ENCODE peak calls at places on chromosomes 3 and 15, in ten cellular contexts. N is prostate gland, M is stomach, X is tibial nerve, H is ovary, O is uterus, C is A549, V is sigmoid colon, R is adrenal gland, D is body of pancreas. B is an unnamed sample.
A peak's percentile ranks its signal among the peaks of the same experiment; 100 is the strongest.

GRCh38 chr3:184604039-184604955 is 42.7 kb downstream of the EPHB3 start:
- DNase-seq in X (no peak), M (no peak), O (no peak), V (peak; percentile 69), N (no peak), C (no peak), H (peak; percentile 75), D (peak; percentile 46), R (no peak), B (no peak)

GRCh38 chr3:171569571-171570132 is 109.4 kb upstream of the TNIK start:
- DNase-seq in D (no peak), V (no peak), X (no peak), M (no peak), O (no peak), R (no peak), N (no peak), H (no peak), C (peak; percentile 6), B (no peak)

GRCh38 chr3:126883241-126883640 is 99.7 kb upstream of the PLXNA1 start:
- DNase-seq in O (no peak), X (no peak), D (peak; percentile 18), V (no peak), R (peak; percentile 32), C (no peak), H (no peak), M (no peak), N (no peak), B (no peak)

GRCh38 chr15:72758195-72758594 is 25.4 kb downstream of the ADPGK start:
- DNase-seq in V (no peak), C (peak; percentile 19), M (no peak), O (no peak), N (no peak), R (no peak), X (no peak), D (no peak), H (no peak), B (no peak)

GRCh38 chr3:8186213-8186612 is 315.4 kb upstream of the LMCD1 start:
- DNase-seq in X (no peak), H (no peak), D (no peak), N (no peak), O (no peak), C (no peak), R (no peak), V (no peak), M (no peak), B (no peak)

GRCh38 chr3:139797724-139798343 is 120.1 kb upstream of the NMNAT3 start:
- DNase-seq in O (no peak), C (peak; percentile 5), H (peak; percentile 71), M (no peak), V (no peak), D (peak; percentile 47), X (peak; percentile 13), R (peak; percentile 37), N (no peak), B (peak; percentile 37)

GRCh38 chr3:149613988-149614387 is 43.8 kb downstream of the WWTR1 start:
- DNase-seq in V (no peak), N (no peak), D (no peak), R (no peak), X (no peak), C (no peak), O (no peak), H (no peak), M (no peak), B (no peak)

GRCh38 chr3:114496466-114496865 is 202.6 kb downstream of the TIGIT start:
- DNase-seq in X (no peak), O (no peak), D (no peak), M (no peak), H (no peak), V (no peak), N (no peak), R (no peak), C (no peak), B (no peak)

GRCh38 chr3:124915254-124915653 is 19.3 kb downstream of the MUC13 start:
- DNase-seq in O (no peak), D (no peak), M (no peak), H (no peak), X (no peak), C (no peak), R (no peak), N (no peak), V (no peak), B (no peak)

GRCh38 chr3:124276163-124276862 is 284.4 kb upstream of the ROPN1 start:
- DNase-seq in R (no peak), H (no peak), V (no peak), N (no peak), X (no peak), C (no peak), O (peak; percentile 43), M (no peak), D (no peak), B (no peak)

GRCh38 chr3:15495461-15496340 is 25.8 kb downstream of the COLQ start:
- DNase-seq in V (no peak), R (peak; percentile 69), M (no peak), H (no peak), D (no peak), N (no peak), C (no peak), O (no peak), X (no peak), B (no peak)

GRCh38 chr3:197398301-197398878 is 100.0 kb upstream of the DLG1 start:
- DNase-seq in V (no peak), O (no peak), C (no peak), X (no peak), D (no peak), M (no peak), H (no peak), N (no peak), R (no peak), B (no peak)

GRCh38 chr3:197397812-197398211 is 99.4 kb upstream of the DLG1 start:
- DNase-seq in V (no peak), X (no peak), O (no peak), N (no peak), R (no peak), D (no peak), M (no peak), H (no peak), C (no peak), B (no peak)

GRCh38 chr3:197393711-197394110 is 95.3 kb upstream of the DLG1 start:
- DNase-seq in C (no peak), H (no peak), X (no peak), N (no peak), O (no peak), V (no peak), R (no peak), M (no peak), D (no peak), B (no peak)

GRCh38 chr3:197392961-197393360 is 94.5 kb upstream of the DLG1 start:
- DNase-seq in D (no peak), R (no peak), V (no peak), C (no peak), X (no peak), H (no peak), O (no peak), N (no peak), M (no peak), B (no peak)

DNA sequence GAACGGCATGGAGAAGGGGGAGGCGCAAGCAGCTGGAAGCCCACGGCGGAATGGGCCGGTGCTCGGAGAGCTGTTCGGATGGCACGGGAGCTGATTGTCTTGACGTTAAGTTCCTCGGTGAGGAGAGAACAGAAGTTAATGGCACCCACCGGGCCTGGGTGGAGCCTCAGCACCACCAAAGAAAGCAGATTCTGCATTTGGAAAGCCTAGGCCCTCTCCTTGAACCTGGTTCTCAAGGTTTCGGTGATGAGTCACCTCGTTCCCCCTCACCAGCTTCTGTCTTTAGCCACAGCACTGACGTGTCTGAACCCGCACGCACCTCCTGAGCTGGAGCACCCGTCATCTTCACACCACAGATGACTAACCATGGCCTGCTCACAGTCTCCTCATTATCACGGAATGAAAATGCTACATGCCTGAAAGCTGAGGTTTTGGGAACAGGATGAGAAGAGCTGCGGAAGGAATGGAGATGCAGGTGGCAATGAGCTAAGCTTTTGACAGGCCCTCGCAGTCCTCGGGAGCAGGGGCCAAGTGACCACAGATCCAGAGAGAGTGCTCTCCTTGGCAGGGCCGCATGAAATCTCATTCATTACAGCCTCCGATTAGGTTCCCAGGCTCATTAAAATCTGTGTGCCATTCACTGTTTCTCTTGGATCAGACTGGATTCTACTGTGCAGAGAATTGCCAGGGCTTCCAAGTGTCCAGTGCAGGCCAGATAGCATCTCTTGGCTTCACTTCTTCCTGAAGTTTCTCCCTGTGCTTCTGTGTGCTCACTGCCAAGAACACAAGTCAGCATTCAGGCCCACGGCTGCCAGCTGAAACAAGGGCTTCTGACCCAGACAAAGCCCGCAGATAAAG is 96.3 kb upstream of the DLG1 start:
- DNase-seq in N (peak; percentile 82), V (no peak), D (no peak), C (no peak), O (peak; percentile 83), R (peak; percentile 16), X (peak; percentile 31), H (peak; percentile 30), M (peak; percentile 38), B (no peak)
- TF ChIP-seq POLR2A in N (no peak), V (no peak), D (no peak), C (no peak), O (no peak), R (no peak), X (no peak), H (no peak), M (no peak), B (no peak)

GRCh38 chr3:9866639-9867038 is 13.4 kb downstream of the CIDEC start:
- DNase-seq in D (no peak), O (peak; percentile 92), R (peak; percentile 41), M (no peak), H (peak; percentile 65), N (peak; percentile 29), V (peak; percentile 94), C (no peak), X (no peak), B (no peak)
- TF ChIP-seq POLR2A in D (no peak), O (no peak), R (no peak), M (no peak), H (no peak), N (no peak), V (no peak), C (no peak), X (no peak), B (no peak)

DNA sequence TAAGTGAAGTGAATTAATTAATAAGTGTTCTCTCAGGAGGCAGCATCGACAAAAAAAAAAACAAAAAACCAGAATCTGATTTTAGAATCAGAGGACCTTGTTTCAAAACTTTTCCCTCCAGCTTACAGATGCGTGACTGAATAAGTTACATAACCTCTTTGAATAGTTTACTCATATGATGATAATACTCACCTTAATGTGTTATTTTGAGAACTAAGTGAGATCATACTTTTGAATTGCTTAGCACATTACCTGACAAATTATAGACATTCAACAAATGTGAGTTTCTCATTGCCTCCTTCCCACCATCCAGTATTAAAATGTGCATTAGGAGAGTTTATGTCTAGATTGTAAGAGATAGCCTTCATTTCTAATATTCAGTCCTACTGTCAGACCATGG is 94.0 kb downstream of the SOX2 start:
- DNase-seq in H (no peak), M (no peak), X (no peak), O (no peak), R (no peak), V (no peak), C (no peak), N (no peak), D (no peak), B (no peak)
- TF ChIP-seq POLR2A in H (no peak), M (no peak), X (no peak), O (no peak), R (no peak), V (no peak), C (no peak), N (no peak), D (no peak), B (no peak)

DNA sequence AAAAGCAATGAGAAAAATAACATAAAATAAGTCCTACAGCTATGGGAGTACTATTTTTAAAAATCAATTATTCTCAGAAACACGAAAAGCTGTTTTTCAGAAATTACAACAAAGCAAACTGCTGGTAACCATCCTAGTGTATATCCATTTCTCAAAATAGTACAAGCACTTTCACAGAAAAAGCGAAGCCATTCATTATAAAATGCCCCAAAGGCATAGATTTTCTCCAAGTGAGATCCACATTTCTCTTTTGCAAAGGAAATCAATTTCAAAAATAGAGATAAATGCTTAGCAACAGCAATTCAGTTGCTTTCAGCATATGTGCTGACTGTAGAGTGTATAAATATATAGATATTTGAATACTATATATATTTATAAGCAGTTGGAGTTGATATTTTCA is 1266.3 kb downstream of the SI start:
- DNase-seq in R (no peak), D (no peak), C (no peak), V (no peak), X (no peak), M (no peak), N (no peak), O (no peak), H (no peak), B (no peak)
- TF ChIP-seq POLR2A in R (no peak), D (no peak), C (no peak), V (no peak), X (no peak), M (no peak), N (no peak), O (no peak), H (no peak), B (no peak)